ENCODE peak calls at places on chromosomes 3 and 15, in four cellular contexts. O is WTC11, X is K562, C is GM12878. G is an unnamed sample.

GRCh38 chr15:85618956-85619491 is 175.7 kb downstream of the KLHL25 start:
- DNase-seq in O (peak), X (no peak), C (no peak), G (no peak)

GRCh38 chr3:186097663-186098451 is 11.0 kb downstream of the ETV5 start:
- DNase-seq in O (peak), X (peak), C (no peak), G (peak)

GRCh38 chr3:129228891-129229585 is 20.4 kb upstream of the COPG1 start:
- DNase-seq in O (peak), X (peak), C (no peak), G (peak)

GRCh38 chr3:174620138-174620537 is 239.0 kb upstream of the NAALADL2 start:
- DNase-seq in O (no peak), X (no peak), C (no peak), G (no peak)

GRCh38 chr3:129428382-129429079 is at the start of gene EFCAB12:
- DNase-seq in O (peak), X (peak), C (no peak), G (peak)

GRCh38 chr3:168096210-168096795 is 579 bp upstream of the GOLIM4 start:
- DNase-seq in O (peak), X (peak), C (peak), G (peak)

GRCh38 chr15:40354408-40355171 is 3.4 kb upstream of the DISP2 start:
- DNase-seq in O (peak), X (peak), C (no peak), G (no peak)

GRCh38 chr15:57037548-57037947 is 119.1 kb downstream of the TCF12 start:
- DNase-seq in O (no peak), X (no peak), C (no peak), G (no peak)

GRCh38 chr15:40282144-40282869 is 557 bp downstream of the ANKRD63 start:
- DNase-seq in O (peak), X (peak), C (no peak), G (peak)

GRCh38 chr3:3740061-3740460 is 59.2 kb upstream of the LRRN1 start:
- DNase-seq in O (no peak), X (no peak), C (no peak), G (no peak)

GRCh38 chr3:152159328-152159727 is 109.4 kb upstream of the MBNL1 start:
- DNase-seq in O (no peak), X (no peak), C (no peak), G (no peak)

GRCh38 chr15:68795298-68795848 is 25.3 kb downstream of the ANP32A start:
- DNase-seq in O (peak), X (no peak), C (no peak), G (no peak)

GRCh38 chr3:55416381-55416821 is 70.7 kb downstream of the WNT5A start:
- DNase-seq in O (no peak), X (no peak), C (no peak), G (no peak)

GRCh38 chr3:98874602-98875249 is 26.8 kb downstream of the DCBLD2 start:
- DNase-seq in O (no peak), X (no peak), C (no peak), G (no peak)

GRCh38 chr3:9098716-9099675 is 135.7 kb upstream of the RAD18 start:
- DNase-seq in O (no peak), X (no peak), C (no peak), G (no peak)

GRCh38 chr15:85676332-85676731 is 118.4 kb downstream of the KLHL25 start:
- DNase-seq in O (no peak), X (no peak), C (no peak), G (no peak)

GRCh38 chr3:111572061-111572460 is 23.1 kb downstream of the ZBED2 start:
- DNase-seq in O (no peak), X (no peak), C (no peak), G (no peak)

GRCh38 chr15:101439920-101440319 is 49.6 kb downstream of the PCSK6 start:
- DNase-seq in O (no peak), X (no peak), C (no peak), G (no peak)

GRCh38 chr3:94147039-94147438 is 84.2 kb downstream of the NSUN3 start:
- DNase-seq in O (no peak), X (no peak), C (no peak), G (no peak)

GRCh38 chr3:57956119-57956832 is 51.9 kb upstream of the FLNB start:
- DNase-seq in O (no peak), X (no peak), C (no peak), G (no peak)

GRCh38 chr3:129409541-129409940 is 18.9 kb downstream of the EFCAB12 start:
- DNase-seq in O (no peak), X (no peak), C (no peak), G (no peak)

GRCh38 chr15:72473670-72474465 is at the start of gene ARIH1:
- DNase-seq in O (peak), X (peak), C (peak), G (peak)

GRCh38 chr15:72475674-72476073 is 1.5 kb downstream of the ARIH1 start:
- DNase-seq in O (no peak), X (no peak), C (no peak), G (no peak)

GRCh38 chr15:72474466-72474911 is 359 bp downstream of the ARIH1 start:
- DNase-seq in O (peak), X (no peak), C (no peak), G (no peak)

GRCh38 chr15:72474912-72475601 is 927 bp downstream of the ARIH1 start:
- DNase-seq in O (peak), X (peak), C (peak), G (peak)

DNA sequence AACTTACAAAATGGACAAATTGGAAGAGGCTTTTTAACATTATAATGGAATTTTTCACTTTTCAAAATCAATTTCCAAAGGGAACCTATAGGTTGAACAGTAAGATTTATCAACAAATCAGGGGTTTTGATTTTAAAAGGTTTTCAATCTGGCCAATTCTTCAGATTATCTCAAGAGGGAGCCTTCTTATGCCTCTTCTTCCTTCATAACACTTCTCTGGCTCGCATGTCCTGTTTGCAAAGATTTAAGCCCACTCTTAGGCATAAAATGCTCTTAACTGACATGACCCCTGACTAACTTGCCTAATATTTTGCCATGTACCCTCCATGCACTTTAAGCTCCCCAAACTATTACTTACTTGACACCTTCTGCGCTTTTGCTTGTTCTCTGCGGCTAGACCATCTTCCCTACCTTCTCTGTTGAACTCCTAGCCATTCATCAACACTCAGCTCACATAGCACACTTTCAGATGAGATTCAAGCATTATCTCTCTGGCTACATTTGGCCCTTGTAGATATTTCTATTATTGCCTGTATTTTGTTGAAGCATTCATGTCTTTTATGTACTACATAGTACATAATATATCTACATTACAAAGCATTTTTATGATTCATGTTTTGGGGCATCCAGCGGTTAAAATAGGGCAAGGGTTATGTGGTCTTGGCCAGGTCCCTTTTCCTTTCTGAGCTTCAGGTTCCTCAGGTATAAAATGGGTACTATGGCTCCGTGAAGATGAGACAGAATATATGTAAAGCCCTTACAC is 1.0 kb upstream of the ARIH1 start:
- DNase-seq in O (no peak), X (no peak), C (peak), G (no peak)
- TF ChIP-seq CBFB in O (no peak), X (no peak), C (no peak), G (no peak)

DNA sequence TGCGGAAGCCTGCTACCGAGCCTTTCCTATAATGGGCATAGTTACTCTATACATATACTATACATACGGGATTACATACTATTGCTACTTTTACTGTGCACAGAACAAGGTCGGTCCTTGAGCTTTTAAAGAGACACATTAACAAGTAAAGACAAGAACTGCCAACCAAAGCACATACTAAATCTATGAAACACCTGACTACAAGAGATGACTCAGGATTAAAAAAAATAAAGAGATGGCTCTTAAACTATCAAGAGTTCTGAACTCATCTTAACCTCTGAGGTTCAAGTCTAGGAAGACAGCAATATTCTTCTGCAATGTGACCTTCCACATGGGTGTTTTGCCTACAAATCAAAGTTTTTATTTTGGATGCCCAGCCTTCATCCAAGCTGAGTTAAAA is 106.8 kb downstream of the TNIK start:
- DNase-seq in O (no peak), X (no peak), C (no peak), G (no peak)
- TF ChIP-seq CBFB in O (no peak), X (no peak), C (no peak), G (no peak)

GRCh38 chr15:75050283-75050682 is 26.9 kb downstream of the PPCDC start:
- DNase-seq in O (no peak), X (no peak), C (no peak), G (no peak)

GRCh38 chr15:75051711-75052110 is 28.3 kb downstream of the PPCDC start:
- DNase-seq in O (no peak), X (no peak), C (no peak), G (no peak)

GRCh38 chr15:75048394-75048793 is 25.0 kb downstream of the PPCDC start:
- DNase-seq in O (no peak), X (no peak), C (no peak), G (no peak)

GRCh38 chr15:75051161-75051560 is 27.8 kb downstream of the PPCDC start:
- DNase-seq in O (no peak), X (no peak), C (no peak), G (no peak)

DNA sequence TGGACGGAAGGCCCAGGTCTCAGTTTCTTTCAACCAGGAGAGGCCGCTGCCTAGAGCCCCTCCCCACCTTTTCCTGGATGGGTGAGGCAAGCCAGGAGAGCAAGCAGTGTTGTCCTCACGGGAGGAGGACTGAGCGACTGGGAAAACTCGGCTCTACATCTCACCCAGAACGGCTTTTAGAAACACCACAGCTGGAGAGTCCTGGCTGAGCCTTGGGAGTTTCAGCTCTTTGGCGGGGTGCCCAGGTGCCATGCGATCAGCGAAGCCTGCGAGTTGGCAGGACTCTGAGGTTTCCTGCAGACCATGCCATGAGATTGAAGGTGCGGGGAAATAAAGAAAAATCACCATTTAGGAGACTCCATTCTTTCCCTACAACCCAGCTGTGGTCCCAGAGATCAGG is 26.0 kb downstream of the PPCDC start:
- DNase-seq in O (no peak), X (no peak), C (no peak), G (no peak)
- TF ChIP-seq CBFB in O (no peak), X (no peak), C (no peak), G (no peak)

DNA sequence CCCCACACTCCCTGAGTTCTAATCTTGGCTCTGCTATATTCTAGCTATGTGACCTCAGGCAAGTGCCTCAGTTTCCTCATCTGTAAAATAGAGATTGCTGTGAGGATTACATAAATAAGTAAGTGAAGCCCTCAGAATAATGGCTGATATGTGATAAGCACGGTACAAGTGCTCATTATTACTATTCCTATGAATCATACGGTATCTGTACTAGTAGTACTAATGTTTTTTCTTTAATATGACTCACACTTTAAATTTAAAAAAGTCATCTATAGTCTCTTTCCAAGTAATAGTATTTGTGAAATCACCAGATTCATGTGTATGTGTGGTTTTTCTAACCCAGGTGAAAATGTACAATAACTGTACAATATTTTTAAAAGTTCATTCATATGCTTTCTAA is 58.7 kb downstream of the CLDN11 start:
- DNase-seq in O (no peak), X (no peak), C (no peak), G (no peak)
- TF ChIP-seq CBFB in O (no peak), X (no peak), C (no peak), G (no peak)

G was measured in HepG2.